ENCODE peak calls at places on chromosome 19, in five cellular contexts. X is GM13976, K is Caco-2, Y is uterus, V is body of pancreas. P is an unnamed sample.

GRCh38 chr19:53008061-53008778 is 5.5 kb upstream of the ERVV-1 start:
- DNase-seq in V (no peak), X (no peak), Y (no peak), K (no peak), P (no peak)

GRCh38 chr19:6712231-6712630 is 8.2 kb downstream of the C3 start:
- DNase-seq in K (no peak), Y (no peak), X (peak), V (no peak), P (no peak)

GRCh38 chr19:16899566-16900075 is 10.8 kb downstream of the F2RL3 start:
- DNase-seq in K (peak), X (peak), V (peak), Y (no peak), P (no peak)

GRCh38 chr19:18529782-18530181 is 7.9 kb upstream of the ELL start:
- DNase-seq in K (no peak), X (no peak), Y (no peak), V (no peak), P (no peak)

GRCh38 chr19:2827022-2827421 is 7.4 kb downstream of the ZNF554 start:
- DNase-seq in Y (no peak), V (no peak), K (no peak), X (no peak), P (no peak)

GRCh38 chr19:18321729-18322091 is 1.2 kb downstream of the LSM4 start:
- DNase-seq in V (no peak), X (no peak), Y (no peak), K (no peak), P (no peak)

GRCh38 chr19:262125-262524 is 29.1 kb downstream of the PLPP2 start:
- DNase-seq in Y (no peak), X (no peak), K (no peak), V (no peak), P (no peak)

GRCh38 chr19:8488351-8488750 is 14.1 kb downstream of the PRAM1 start:
- DNase-seq in K (no peak), X (no peak), V (no peak), Y (no peak), P (no peak)

GRCh38 chr19:1804858-1805257 is 7.2 kb downstream of the ATP8B3 start:
- DNase-seq in K (no peak), Y (no peak), V (no peak), X (no peak), P (no peak)

GRCh38 chr19:54315956-54316355 is 3.0 kb upstream of the LILRA5 start:
- DNase-seq in Y (no peak), K (no peak), V (no peak), X (no peak), P (no peak)

GRCh38 chr19:32181356-32181920 is 164.0 kb upstream of the ZNF507 start:
- DNase-seq in Y (no peak), K (no peak), X (no peak), V (no peak), P (no peak)

GRCh38 chr19:5498817-5499535 is 43.8 kb downstream of the ZNRF4 start:
- DNase-seq in K (no peak), V (no peak), X (no peak), Y (no peak), P (no peak)

GRCh38 chr19:52171321-52172169 is at the start of gene ZNF836:
- DNase-seq in K (peak), Y (peak), V (peak), X (peak), P (peak)

GRCh38 chr19:13717194-13717643 is 47.1 kb upstream of the MRI1 start:
- DNase-seq in V (no peak), Y (no peak), K (no peak), X (no peak), P (no peak)

GRCh38 chr19:2613507-2614295 is 88.8 kb downstream of the GNG7 start:
- DNase-seq in Y (no peak), X (peak), K (peak), V (no peak), P (no peak)

GRCh38 chr19:34430738-34431625 is 2.8 kb downstream of the UBA2 start:
- DNase-seq in X (peak), Y (no peak), K (peak), V (no peak), P (no peak)

GRCh38 chr19:16736709-16737108 is 17.1 kb downstream of the NWD1 start:
- DNase-seq in V (no peak), Y (no peak), K (peak), X (no peak), P (no peak)

GRCh38 chr19:27392027-27392632 is 1820.8 kb downstream of the UQCRFS1 start:
- DNase-seq in Y (no peak), K (no peak), V (no peak), X (no peak), P (no peak)

GRCh38 chr19:29503140-29503758 is 22.5 kb upstream of the VSTM2B start:
- DNase-seq in Y (no peak), K (no peak), X (no peak), V (no peak), P (no peak)

GRCh38 chr19:16886305-16886880 is 2.4 kb upstream of the F2RL3 start:
- DNase-seq in X (no peak), Y (peak), V (no peak), K (peak), P (peak)

GRCh38 chr19:16153582-16154336 is 10.3 kb downstream of the HSH2D start:
- DNase-seq in V (no peak), Y (no peak), K (no peak), X (no peak), P (no peak)

GRCh38 chr19:18433735-18434398 is 4.1 kb downstream of the ISYNA1 start:
- DNase-seq in Y (peak), K (no peak), X (no peak), V (no peak), P (no peak)

GRCh38 chr19:55319786-55320185 is 5.4 kb downstream of the TMEM150B start:
- DNase-seq in X (no peak), K (peak), Y (no peak), V (no peak), P (no peak)

GRCh38 chr19:33377586-33378475 is 4.3 kb downstream of the CEBPG start:
- DNase-seq in V (no peak), K (no peak), Y (no peak), X (no peak), P (no peak)

GRCh38 chr19:47765522-47766358 is 12.8 kb upstream of the SELENOW start:
- DNase-seq in K (peak), Y (peak), X (peak), V (peak), P (no peak)

GRCh38 chr19:31553844-31554215 is 204.6 kb upstream of the TSHZ3 start:
- DNase-seq in K (no peak), V (no peak), Y (no peak), X (no peak), P (no peak)

GRCh38 chr19:14536926-14537692 is 7.7 kb downstream of the TECR start:
- DNase-seq in Y (peak), K (peak), V (peak), X (peak), P (peak)

GRCh38 chr19:1020868-1021425 is at the start of gene TMEM259:
- DNase-seq in X (peak), Y (peak), V (peak), K (peak), P (peak)

GRCh38 chr19:7063764-7064418 is 5.4 kb upstream of the MBD3L3 start:
- DNase-seq in V (no peak), X (no peak), Y (no peak), K (no peak), P (no peak)

GRCh38 chr19:13794388-13794751 is 873 bp upstream of the ZSWIM4 start:
- DNase-seq in V (peak), K (no peak), X (no peak), Y (peak), P (peak)

GRCh38 chr19:33156354-33156753 is 24.4 kb downstream of the WDR88 start:
- DNase-seq in K (no peak), V (no peak), X (no peak), Y (no peak), P (no peak)

GRCh38 chr19:8849232-8849631 is 17.1 kb downstream of the MBD3L1 start:
- DNase-seq in V (no peak), Y (no peak), K (no peak), X (no peak), P (no peak)

GRCh38 chr19:38211206-38211605 is 12.8 kb downstream of the DPF1 start:
- DNase-seq in V (no peak), K (no peak), Y (no peak), X (no peak), P (no peak)

GRCh38 chr19:56252699-56253422 is 19.7 kb upstream of the EDDM13 start:
- DNase-seq in X (peak), V (peak), K (peak), Y (peak), P (peak)

GRCh38 chr19:22527554-22527953 is 105.4 kb upstream of the ZNF98 start:
- DNase-seq in K (no peak), Y (no peak), V (no peak), X (no peak), P (no peak)

GRCh38 chr19:39563408-39563807 is 23.4 kb upstream of the EID2 start:
- DNase-seq in K (no peak), V (no peak), X (no peak), Y (no peak), P (no peak)

GRCh38 chr19:50459067-50459456 is 17.2 kb upstream of the EMC10 start:
- DNase-seq in X (no peak), K (no peak), V (no peak), Y (no peak), P (no peak)

GRCh38 chr19:50461066-50461875 is 15.0 kb upstream of the EMC10 start:
- DNase-seq in K (peak), V (peak), Y (no peak), X (peak), P (no peak)

GRCh38 chr19:50459638-50460037 is 16.7 kb upstream of the EMC10 start:
- DNase-seq in Y (no peak), K (no peak), V (no peak), X (no peak), P (no peak)

GRCh38 chr19:50458396-50459066 is 17.8 kb upstream of the EMC10 start:
- DNase-seq in X (no peak), K (no peak), Y (no peak), V (no peak), P (no peak)

GRCh38 chr19:50460161-50460765 is 16.0 kb upstream of the EMC10 start:
- DNase-seq in X (peak), V (no peak), K (peak), Y (no peak), P (no peak)
- TF ChIP-seq CTCF in X (no peak), V (no peak), K (peak), Y (no peak), P (no peak)

DNA sequence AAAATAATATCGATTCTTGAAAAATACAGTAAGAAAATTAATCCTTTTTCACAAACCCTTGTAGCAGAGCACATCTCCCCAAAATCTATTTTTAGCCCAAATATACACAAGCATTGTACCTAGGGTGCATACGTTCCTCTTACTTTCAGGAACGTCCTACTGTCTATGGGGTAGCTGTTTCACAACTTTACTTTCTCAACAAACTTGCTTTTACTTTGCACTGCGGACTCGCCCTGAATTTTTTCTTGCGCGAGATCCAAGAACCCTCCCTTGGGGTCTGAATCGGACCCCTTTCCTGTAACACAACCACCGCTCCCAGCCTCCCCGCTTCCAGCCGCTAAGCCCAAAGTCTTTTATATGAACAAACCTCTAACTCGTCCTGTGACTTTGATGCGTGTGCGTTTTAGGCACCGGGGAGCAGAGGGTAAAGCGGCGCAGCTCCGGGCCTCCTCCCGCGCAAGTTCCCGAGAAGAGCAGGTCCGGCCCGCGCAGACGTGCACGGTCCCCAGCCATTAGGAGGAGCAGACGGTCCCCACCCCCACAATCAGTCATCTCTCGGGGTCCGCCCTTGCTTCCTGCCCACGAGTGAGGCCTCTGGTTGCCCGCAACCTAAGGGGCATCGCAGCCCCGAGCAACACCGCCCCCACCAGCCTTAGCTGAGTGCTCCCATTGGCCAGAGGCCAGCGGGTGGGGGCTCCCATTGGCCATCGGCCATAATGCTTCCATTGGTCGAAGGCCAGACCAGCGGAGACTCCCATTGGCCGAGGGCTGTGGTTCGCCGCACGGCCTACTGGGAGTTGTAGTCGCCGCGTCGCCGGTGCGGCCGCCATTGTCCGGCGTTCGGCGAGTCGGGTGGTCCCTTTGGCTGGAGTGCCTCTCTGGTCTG is at the start of gene ZNF8:
- DNase-seq in Y (peak), X (peak), V (peak), K (peak), P (peak)
- TF ChIP-seq CTCF in Y (no peak), X (no peak), V (peak), K (no peak), P (no peak)

DNA sequence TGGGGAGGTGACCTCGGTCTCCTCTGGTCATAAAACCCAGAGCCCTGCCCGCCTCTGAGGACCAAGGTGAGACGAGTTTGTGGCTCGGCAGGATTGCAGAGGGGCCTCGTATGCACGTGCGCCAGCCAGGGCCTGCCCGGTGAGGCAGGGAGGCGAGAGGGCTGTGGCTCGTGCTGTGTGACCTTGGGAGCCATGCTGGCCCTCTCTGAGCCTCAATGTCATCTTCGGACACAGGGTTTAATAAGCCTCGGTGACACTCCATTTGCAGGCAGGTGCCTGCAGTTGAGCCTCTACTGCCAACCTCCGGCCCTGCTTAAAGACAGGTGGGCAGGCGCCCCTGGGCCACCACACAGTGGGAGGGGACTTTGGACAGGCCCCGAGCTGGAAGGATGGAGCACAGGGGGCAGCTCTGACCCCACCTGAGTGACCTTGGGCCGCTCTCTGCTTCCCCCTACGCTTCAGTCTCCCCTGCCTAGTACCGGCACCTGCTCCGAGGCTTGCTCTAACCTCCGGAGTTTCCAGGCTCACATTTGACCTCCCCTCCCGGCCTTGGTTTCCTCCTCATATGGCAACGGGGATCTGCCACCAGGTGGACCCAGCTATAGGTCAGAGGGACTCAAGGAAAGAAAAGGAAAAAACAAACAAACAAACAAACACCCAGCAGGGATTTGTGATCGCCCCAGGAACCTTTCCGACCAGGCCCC is 3.2 kb downstream of the ZBTB7A start:
- DNase-seq in Y (no peak), K (no peak), V (no peak), X (no peak), P (no peak)
- TF ChIP-seq CTCF in Y (no peak), K (no peak), V (no peak), X (no peak), P (no peak)

GRCh38 chr19:35478794-35479193 is 11.5 kb downstream of the KRTDAP start:
- DNase-seq in Y (no peak), K (no peak), X (no peak), V (no peak), P (no peak)

GRCh38 chr19:35483089-35483488 is 7.2 kb downstream of the KRTDAP start:
- DNase-seq in Y (no peak), V (no peak), K (no peak), X (no peak), P (no peak)

GRCh38 chr19:35476149-35476548 is 14.1 kb downstream of the KRTDAP start:
- DNase-seq in V (no peak), K (no peak), Y (no peak), X (no peak), P (no peak)

GRCh38 chr19:35474104-35474503 is 16.2 kb downstream of the KRTDAP start:
- DNase-seq in X (no peak), V (no peak), K (no peak), Y (no peak), P (no peak)

GRCh38 chr19:35479278-35479677 is 11.0 kb downstream of the KRTDAP start:
- DNase-seq in Y (no peak), X (no peak), K (peak), V (no peak), P (no peak)
- TF ChIP-seq CTCF in Y (no peak), X (no peak), K (no peak), V (no peak), P (no peak)

GRCh38 chr19:21143846-21144245 is 2.0 kb downstream of the ZNF431 start:
- DNase-seq in X (no peak), Y (no peak), K (no peak), V (no peak), P (no peak)

GRCh38 chr19:21148681-21149080 is 6.8 kb downstream of the ZNF431 start:
- DNase-seq in Y (no peak), K (no peak), V (no peak), X (no peak), P (no peak)

GRCh38 chr19:21147540-21147939 is 5.7 kb downstream of the ZNF431 start:
- DNase-seq in K (no peak), V (no peak), Y (no peak), X (no peak), P (no peak)

GRCh38 chr19:21141787-21142464 is at the start of gene ZNF431:
- DNase-seq in K (peak), X (peak), Y (peak), V (peak), P (peak)

GRCh38 chr19:21143428-21143827 is 1.6 kb downstream of the ZNF431 start:
- DNase-seq in Y (no peak), X (no peak), K (no peak), V (no peak), P (no peak)
- TF ChIP-seq CTCF in Y (no peak), X (no peak), K (no peak), V (no peak), P (no peak)

DNA sequence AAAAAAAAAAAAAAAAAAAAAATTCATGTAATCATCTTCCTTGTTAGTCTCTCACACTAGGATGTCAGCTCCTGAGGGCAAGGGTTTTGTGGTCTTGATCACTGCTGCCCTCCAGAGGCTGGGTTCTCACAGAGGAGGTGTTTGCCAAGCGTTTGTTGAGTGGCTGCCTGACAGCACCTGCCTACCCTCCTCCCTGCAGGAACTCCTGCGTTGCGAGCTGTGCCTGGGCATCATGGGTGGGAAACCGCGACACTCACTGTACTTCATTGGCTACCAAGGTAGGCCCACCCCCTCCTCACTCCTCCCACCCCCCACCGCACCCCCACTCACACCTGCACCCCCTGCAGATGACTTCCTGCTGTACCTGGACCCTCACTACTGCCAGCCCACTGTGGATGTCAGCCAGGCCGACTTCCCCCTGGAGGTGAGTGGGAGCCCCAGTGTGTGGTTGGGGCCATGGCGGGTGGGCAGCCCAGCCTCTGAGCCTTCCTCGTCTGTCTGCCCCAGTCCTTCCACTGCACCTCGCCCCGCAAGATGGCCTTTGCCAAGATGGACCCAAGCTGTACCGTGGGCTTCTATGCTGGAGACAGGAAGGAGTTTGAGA is 8.1 kb downstream of the ATG4D start:
- DNase-seq in X (no peak), V (peak), Y (no peak), K (peak), P (no peak)
- TF ChIP-seq CTCF in X (no peak), V (peak), Y (no peak), K (no peak), P (no peak)

DNA sequence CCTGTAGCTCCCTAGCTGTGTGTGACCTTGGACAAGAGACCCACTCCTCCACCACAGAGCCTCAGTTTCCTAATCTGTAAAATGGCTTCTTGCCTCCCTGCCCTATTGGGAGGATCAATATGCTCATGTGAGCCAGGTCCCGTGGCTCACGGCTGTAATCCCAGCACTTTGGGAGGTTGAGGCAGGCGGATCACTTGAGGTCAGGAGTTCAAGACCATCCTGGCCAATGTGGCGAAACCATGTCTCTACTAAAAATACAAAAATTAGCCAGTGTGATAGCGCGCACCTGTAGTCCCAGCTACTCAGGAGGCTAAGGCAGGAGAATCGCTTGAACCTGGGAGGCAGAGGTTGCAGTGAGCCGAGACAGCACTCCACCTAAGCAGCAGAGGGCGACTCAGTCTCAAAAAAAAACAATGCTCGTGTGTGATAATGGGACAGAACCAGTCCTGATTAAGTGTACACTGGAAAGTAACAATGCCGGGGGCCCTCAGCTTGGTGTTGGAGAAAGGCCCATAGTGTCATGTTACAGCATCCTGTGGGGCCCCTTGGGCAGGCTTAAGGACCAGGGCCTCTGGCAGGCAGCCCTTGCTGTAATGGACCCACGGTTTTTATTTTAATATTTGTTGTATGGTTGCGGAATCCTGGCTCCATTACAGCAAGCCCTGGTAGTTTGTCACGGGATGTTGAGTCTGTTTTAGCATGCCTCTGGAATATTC is 6.8 kb downstream of the RPS11 start:
- DNase-seq in Y (peak), X (peak), V (no peak), K (peak), P (no peak)
- TF ChIP-seq CTCF in Y (peak), X (peak), V (peak), K (peak), P (no peak)

P was measured in omental fat pad.